ENCODE peak calls at places on chromosome 16, in four cellular contexts. One of them, this sample, is unnamed.

GRCh38 chr16:17470871-17471744 is at the start of gene XYLT1:
- DNase-seq in CD4-positive, alpha-beta memory T cell: peak; percentile 46
- DNase-seq in CD8-positive, alpha-beta T cell: peak; percentile 49
- DNase-seq in prostate gland: peak; percentile 61
- DNase-seq in this sample: no peak

GRCh38 chr16:12210258-12210880 is 233.8 kb downstream of the SNX29 start:
- DNase-seq in CD8-positive, alpha-beta T cell: no peak
- DNase-seq in CD4-positive, alpha-beta memory T cell: no peak
- DNase-seq in prostate gland: no peak
- DNase-seq in this sample: no peak

GRCh38 chr16:35725949-35726348 is 2266.5 kb downstream of the TP53TG3F start:
- DNase-seq in CD4-positive, alpha-beta memory T cell: no peak
- DNase-seq in prostate gland: no peak
- DNase-seq in CD8-positive, alpha-beta T cell: no peak
- DNase-seq in this sample: no peak

GRCh38 chr16:49194499-49195260 is 87.0 kb downstream of the CBLN1 start:
- DNase-seq in prostate gland: no peak
- DNase-seq in CD8-positive, alpha-beta T cell: no peak
- DNase-seq in CD4-positive, alpha-beta memory T cell: no peak
- DNase-seq in this sample: no peak

GRCh38 chr16:10868562-10869469 is 8.2 kb upstream of the CIITA start:
- DNase-seq in CD4-positive, alpha-beta memory T cell: no peak
- DNase-seq in CD8-positive, alpha-beta T cell: no peak
- DNase-seq in prostate gland: no peak
- DNase-seq in this sample: no peak

GRCh38 chr16:22063888-22064467 is 28.4 kb upstream of the VWA3A start:
- DNase-seq in CD8-positive, alpha-beta T cell: no peak
- DNase-seq in prostate gland: no peak
- DNase-seq in CD4-positive, alpha-beta memory T cell: no peak
- DNase-seq in this sample: no peak

GRCh38 chr16:67530013-67530939 is 1.6 kb downstream of the RIPOR1 start:
- DNase-seq in prostate gland: peak; percentile 35
- DNase-seq in CD4-positive, alpha-beta memory T cell: no peak
- DNase-seq in CD8-positive, alpha-beta T cell: no peak
- DNase-seq in this sample: no peak

GRCh38 chr16:79672524-79672923 is 72.0 kb upstream of the MAF start:
- DNase-seq in CD8-positive, alpha-beta T cell: no peak
- DNase-seq in CD4-positive, alpha-beta memory T cell: no peak
- DNase-seq in prostate gland: no peak
- DNase-seq in this sample: no peak

GRCh38 chr16:77584205-77584859 is 138.0 kb upstream of the NUDT7 start:
- DNase-seq in CD4-positive, alpha-beta memory T cell: peak; percentile 45
- DNase-seq in CD8-positive, alpha-beta T cell: peak; percentile 9
- DNase-seq in prostate gland: peak; percentile 44
- DNase-seq in this sample: peak; percentile 41

GRCh38 chr16:84116720-84117481 is at the start of gene MBTPS1:
- DNase-seq in CD8-positive, alpha-beta T cell: peak; percentile 97
- DNase-seq in prostate gland: peak; percentile 97
- DNase-seq in CD4-positive, alpha-beta memory T cell: peak; percentile 97
- DNase-seq in this sample: peak; percentile 74

GRCh38 chr16:77912617-77913016 is 109.7 kb upstream of the CLEC3A start:
- DNase-seq in CD4-positive, alpha-beta memory T cell: no peak
- DNase-seq in prostate gland: no peak
- DNase-seq in CD8-positive, alpha-beta T cell: no peak
- DNase-seq in this sample: no peak

GRCh38 chr16:81035975-81036750 is 521 bp downstream of the ATMIN start:
- DNase-seq in CD8-positive, alpha-beta T cell: no peak
- DNase-seq in CD4-positive, alpha-beta memory T cell: no peak
- DNase-seq in prostate gland: peak; percentile 7
- DNase-seq in this sample: no peak

GRCh38 chr16:46884513-46885293 is 541 bp downstream of the GPT2 start:
- DNase-seq in CD8-positive, alpha-beta T cell: no peak
- DNase-seq in prostate gland: no peak
- DNase-seq in CD4-positive, alpha-beta memory T cell: peak; percentile 13
- DNase-seq in this sample: no peak

GRCh38 chr16:87387942-87388817 is 4.0 kb upstream of the MAP1LC3B start:
- DNase-seq in CD4-positive, alpha-beta memory T cell: peak; percentile 94
- DNase-seq in prostate gland: peak; percentile 98
- DNase-seq in CD8-positive, alpha-beta T cell: peak; percentile 77
- DNase-seq in this sample: peak; percentile 99

GRCh38 chr16:80158766-80159165 is 382.0 kb upstream of the DYNLRB2 start:
- DNase-seq in CD8-positive, alpha-beta T cell: no peak
- DNase-seq in CD4-positive, alpha-beta memory T cell: no peak
- DNase-seq in prostate gland: no peak
- DNase-seq in this sample: no peak

GRCh38 chr16:84252214-84252613 is 12.4 kb upstream of the KCNG4 start:
- DNase-seq in CD4-positive, alpha-beta memory T cell: no peak
- DNase-seq in CD8-positive, alpha-beta T cell: no peak
- DNase-seq in prostate gland: no peak
- DNase-seq in this sample: no peak

GRCh38 chr16:67431077-67431804 is at the start of gene HSD11B2:
- DNase-seq in CD8-positive, alpha-beta T cell: no peak
- DNase-seq in CD4-positive, alpha-beta memory T cell: no peak
- DNase-seq in prostate gland: peak; percentile 39
- DNase-seq in this sample: no peak

GRCh38 chr16:69166221-69166833 is 20.6 kb upstream of the SNTB2 start:
- DNase-seq in prostate gland: no peak
- DNase-seq in CD4-positive, alpha-beta memory T cell: peak; percentile 23
- DNase-seq in CD8-positive, alpha-beta T cell: no peak
- DNase-seq in this sample: no peak

GRCh38 chr16:73131153-73131862 is 83.4 kb upstream of the ZFHX3 start:
- DNase-seq in prostate gland: no peak
- DNase-seq in CD4-positive, alpha-beta memory T cell: no peak
- DNase-seq in CD8-positive, alpha-beta T cell: no peak
- DNase-seq in this sample: no peak

GRCh38 chr16:83615553-83615952 is 192.2 kb upstream of the HSBP1 start:
- DNase-seq in prostate gland: no peak
- DNase-seq in CD4-positive, alpha-beta memory T cell: no peak
- DNase-seq in CD8-positive, alpha-beta T cell: no peak
- DNase-seq in this sample: no peak

GRCh38 chr16:59881366-59881765 is 1147.2 kb upstream of the GOT2 start:
- DNase-seq in prostate gland: no peak
- DNase-seq in CD4-positive, alpha-beta memory T cell: no peak
- DNase-seq in CD8-positive, alpha-beta T cell: no peak
- DNase-seq in this sample: no peak

GRCh38 chr16:31382485-31383161 is 10.5 kb upstream of the ITGAD start:
- DNase-seq in CD4-positive, alpha-beta memory T cell: peak; percentile 44
- DNase-seq in CD8-positive, alpha-beta T cell: peak; percentile 53
- DNase-seq in prostate gland: peak; percentile 16
- DNase-seq in this sample: peak; percentile 8

GRCh38 chr16:79155904-79156303 is 444.6 kb downstream of the MAF start:
- DNase-seq in CD8-positive, alpha-beta T cell: no peak
- DNase-seq in CD4-positive, alpha-beta memory T cell: no peak
- DNase-seq in prostate gland: no peak
- DNase-seq in this sample: no peak

GRCh38 chr16:49089039-49089438 is 192.6 kb downstream of the CBLN1 start:
- DNase-seq in CD4-positive, alpha-beta memory T cell: no peak
- DNase-seq in prostate gland: no peak
- DNase-seq in CD8-positive, alpha-beta T cell: no peak
- DNase-seq in this sample: no peak

GRCh38 chr16:84347161-84347560 is 21.2 kb upstream of the ATP2C2 start:
- DNase-seq in CD8-positive, alpha-beta T cell: no peak
- DNase-seq in prostate gland: no peak
- DNase-seq in CD4-positive, alpha-beta memory T cell: no peak
- DNase-seq in this sample: no peak

GRCh38 chr16:24499193-24499814 is 40.1 kb upstream of the RBBP6 start:
- DNase-seq in prostate gland: no peak
- DNase-seq in CD8-positive, alpha-beta T cell: no peak
- DNase-seq in CD4-positive, alpha-beta memory T cell: no peak
- DNase-seq in this sample: no peak

GRCh38 chr16:48978501-48978900 is 303.1 kb downstream of the CBLN1 start:
- DNase-seq in CD8-positive, alpha-beta T cell: no peak
- DNase-seq in CD4-positive, alpha-beta memory T cell: no peak
- DNase-seq in prostate gland: no peak
- DNase-seq in this sample: no peak

GRCh38 chr16:67112591-67113399 is 3.1 kb downstream of the PHAF1 start:
- DNase-seq in prostate gland: peak; percentile 64
- DNase-seq in CD8-positive, alpha-beta T cell: no peak
- DNase-seq in CD4-positive, alpha-beta memory T cell: no peak
- DNase-seq in this sample: no peak

GRCh38 chr16:30551781-30552180 is 6.4 kb downstream of the ZNF764 start:
- DNase-seq in prostate gland: no peak
- DNase-seq in CD8-positive, alpha-beta T cell: peak; percentile 47
- DNase-seq in CD4-positive, alpha-beta memory T cell: peak; percentile 89
- DNase-seq in this sample: no peak

DNA sequence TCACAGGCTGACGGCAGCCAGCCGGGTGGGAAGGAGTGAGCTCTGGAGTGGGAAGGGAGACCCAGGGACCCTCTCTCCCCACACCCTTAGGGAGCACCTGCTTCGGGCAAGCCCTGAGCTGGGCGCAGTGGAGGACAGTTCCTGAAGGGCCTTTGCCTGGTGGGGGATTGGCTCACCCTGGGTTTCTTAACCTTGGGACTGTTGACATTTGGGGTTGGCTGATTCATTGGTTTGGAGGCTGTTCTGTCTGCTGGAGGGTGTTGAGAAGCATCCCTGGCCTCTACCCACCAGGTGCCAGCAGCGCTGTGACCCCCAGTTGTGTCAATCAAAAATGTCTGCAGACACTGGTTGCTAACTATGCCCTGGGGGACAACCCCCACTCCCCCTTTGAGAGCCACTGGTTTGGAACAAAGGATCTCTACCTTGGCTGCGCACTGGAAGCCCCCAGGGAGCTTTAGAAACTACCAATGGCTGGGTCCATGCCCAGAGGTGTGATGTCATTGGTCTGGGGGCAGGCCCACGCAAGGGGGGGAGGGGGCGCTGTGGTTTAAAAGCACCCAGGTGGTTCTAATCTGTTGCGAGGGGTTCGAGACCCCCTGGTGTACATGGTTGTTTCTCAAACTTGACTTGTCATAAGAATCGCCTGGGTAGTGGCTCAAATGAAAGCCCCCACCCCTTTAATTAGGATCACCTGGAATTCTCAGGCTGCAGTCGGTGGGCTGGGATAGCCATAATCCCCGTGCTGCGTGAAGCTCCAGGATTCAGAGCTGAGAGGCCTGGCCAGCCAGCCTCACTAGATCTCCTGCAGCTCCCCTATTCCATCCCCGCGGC is 151.9 kb upstream of the GSE1 start:
- DNase-seq in CD8-positive, alpha-beta T cell: no peak
- DNase-seq in CD4-positive, alpha-beta memory T cell: no peak
- DNase-seq in prostate gland: no peak
- DNase-seq in this sample: no peak
- H3K4me3 ChIP-seq in CD8-positive, alpha-beta T cell: peak overlapping the region; percentile 70
- H3K4me3 ChIP-seq in CD4-positive, alpha-beta memory T cell: no peak overlapping the region
- H3K4me3 ChIP-seq in prostate gland: no peak overlapping the region
- H3K4me3 ChIP-seq in this sample: no peak overlapping the region

DNA sequence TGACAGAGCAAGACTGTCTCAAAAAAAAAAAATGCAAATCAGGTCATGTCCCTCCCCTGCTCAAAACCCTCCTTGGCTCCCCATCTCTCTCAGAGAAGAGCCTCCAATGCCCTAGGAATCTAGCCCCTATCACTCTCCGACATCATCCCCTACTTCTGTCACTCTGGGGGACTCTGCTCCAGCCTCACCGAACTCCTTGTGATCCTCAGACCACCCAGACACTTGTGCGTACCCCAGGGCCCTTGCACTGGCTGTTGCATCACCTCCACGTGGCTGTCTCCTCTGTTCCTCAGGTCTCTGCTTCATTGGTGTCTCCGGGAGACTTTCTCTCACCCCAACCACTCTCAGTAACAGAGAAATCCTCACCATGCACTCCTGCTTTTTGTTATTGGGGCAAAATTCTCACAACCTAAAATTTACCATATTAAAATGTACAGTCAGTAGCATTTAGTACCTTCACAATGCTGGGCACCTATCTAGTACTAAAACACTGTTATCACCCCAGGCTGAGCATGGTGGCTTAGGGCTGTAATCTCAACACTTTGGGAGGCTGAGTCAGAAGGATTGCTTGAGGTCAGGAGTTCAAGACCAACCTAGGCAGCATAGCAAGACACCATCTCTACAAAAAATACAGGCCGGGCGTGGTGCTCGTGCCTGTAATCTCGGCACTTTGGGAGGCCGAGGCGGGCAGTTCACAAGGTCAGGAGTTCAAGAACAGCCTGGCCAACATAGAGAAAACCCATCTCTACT is 15.2 kb downstream of the PLA2G10 start:
- DNase-seq in CD8-positive, alpha-beta T cell: no peak
- DNase-seq in CD4-positive, alpha-beta memory T cell: no peak
- DNase-seq in prostate gland: no peak
- DNase-seq in this sample: no peak
- H3K4me3 ChIP-seq in CD8-positive, alpha-beta T cell: no peak overlapping the region
- H3K4me3 ChIP-seq in CD4-positive, alpha-beta memory T cell: no peak overlapping the region
- H3K4me3 ChIP-seq in prostate gland: no peak overlapping the region
- H3K4me3 ChIP-seq in this sample: no peak overlapping the region

DNA sequence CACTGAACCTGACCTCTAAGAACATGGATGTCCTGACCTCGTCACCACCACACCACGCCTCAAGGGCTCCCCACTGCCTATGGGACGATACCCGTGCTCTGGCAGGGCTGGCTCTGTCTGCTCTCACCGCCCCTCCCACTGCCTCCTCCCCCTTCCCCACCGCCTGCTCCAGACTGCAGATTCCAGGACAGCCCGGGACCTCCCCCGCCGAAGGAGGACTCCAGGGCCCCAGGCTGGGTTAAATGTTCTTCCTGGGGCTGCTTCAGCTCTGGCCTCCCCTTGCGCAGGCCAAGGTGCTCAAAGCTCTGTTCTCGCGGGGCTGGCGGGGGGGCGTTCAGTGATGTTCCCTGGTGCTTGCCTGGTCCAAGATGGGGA is 3.1 kb downstream of the NPW start:
- DNase-seq in prostate gland: no peak
- DNase-seq in CD4-positive, alpha-beta memory T cell: no peak
- DNase-seq in CD8-positive, alpha-beta T cell: no peak
- DNase-seq in this sample: no peak
- H3K4me3 ChIP-seq in prostate gland: peak overlapping the region; percentile 23
- H3K4me3 ChIP-seq in CD4-positive, alpha-beta memory T cell: peak overlapping the region; percentile 24
- H3K4me3 ChIP-seq in CD8-positive, alpha-beta T cell: peak overlapping the region; percentile 42
- H3K4me3 ChIP-seq in this sample: peak overlapping the region; percentile 35

GRCh38 chr16:75378616-75379015 is 54.7 kb downstream of the CFDP1 start:
- DNase-seq in prostate gland: no peak
- DNase-seq in CD4-positive, alpha-beta memory T cell: no peak
- DNase-seq in CD8-positive, alpha-beta T cell: no peak
- DNase-seq in this sample: no peak

GRCh38 chr16:75376475-75376907 is 56.8 kb downstream of the CFDP1 start:
- DNase-seq in CD4-positive, alpha-beta memory T cell: no peak
- DNase-seq in CD8-positive, alpha-beta T cell: no peak
- DNase-seq in prostate gland: no peak
- DNase-seq in this sample: no peak

GRCh38 chr16:75379911-75380847 is 53.1 kb downstream of the CFDP1 start:
- DNase-seq in prostate gland: no peak
- DNase-seq in CD8-positive, alpha-beta T cell: peak; percentile 14
- DNase-seq in CD4-positive, alpha-beta memory T cell: peak; percentile 74
- DNase-seq in this sample: no peak

GRCh38 chr16:75379339-75379738 is 54.0 kb downstream of the CFDP1 start:
- DNase-seq in CD8-positive, alpha-beta T cell: no peak
- DNase-seq in CD4-positive, alpha-beta memory T cell: no peak
- DNase-seq in prostate gland: no peak
- DNase-seq in this sample: no peak

DNA sequence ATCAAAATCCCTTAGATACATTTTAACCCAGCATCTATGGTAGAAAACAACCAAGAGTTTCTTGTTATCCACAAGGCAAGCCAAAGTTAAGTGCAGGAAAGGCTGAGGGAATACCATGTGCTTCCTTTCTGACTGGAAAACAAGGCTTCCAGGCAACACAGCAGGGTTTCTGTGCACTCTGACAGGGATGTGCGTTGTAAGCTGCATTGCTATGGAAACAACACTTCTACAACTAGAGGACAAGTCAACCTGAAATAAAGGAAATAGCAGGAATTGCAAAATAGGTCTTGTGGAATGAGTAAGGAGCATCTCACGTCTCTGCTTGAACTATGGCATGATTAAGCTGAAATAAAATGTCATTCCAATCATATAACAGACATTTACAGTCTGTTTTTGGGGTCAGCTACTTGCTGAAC is 55.3 kb downstream of the CFDP1 start:
- DNase-seq in CD8-positive, alpha-beta T cell: no peak
- DNase-seq in prostate gland: peak; percentile 21
- DNase-seq in CD4-positive, alpha-beta memory T cell: no peak
- DNase-seq in this sample: no peak
- H3K4me3 ChIP-seq in CD8-positive, alpha-beta T cell: no peak overlapping the region
- H3K4me3 ChIP-seq in prostate gland: no peak overlapping the region
- H3K4me3 ChIP-seq in CD4-positive, alpha-beta memory T cell: no peak overlapping the region
- H3K4me3 ChIP-seq in this sample: no peak overlapping the region

This sample was measured in Panc1.